ENCODE peak calls at places on chromosome 5, in seven cellular contexts. One of them, this sample, is unnamed.
A peak's percentile ranks its signal among the peaks of the same experiment; 100 is the strongest.

GRCh38 chr5:74648835-74649286 is 8.3 kb upstream of the ENC1 start:
- DNase-seq in CD8-positive, alpha-beta memory T cell: peak; percentile 45
- DNase-seq in ACHN: peak; percentile 55
- DNase-seq in activated CD8-positive, alpha-beta T cell treated with anti-CD3 and anti-CD28 coated beads for 36 hours: peak; percentile 43
- DNase-seq in activated naive CD4-positive, alpha-beta T cell: no peak
- DNase-seq in spleen: no peak
- DNase-seq in HT1080: peak; percentile 65
- DNase-seq in this sample: peak; percentile 74

GRCh38 chr5:139863361-139863760 is 67.8 kb downstream of the PSD2 start:
- DNase-seq in CD8-positive, alpha-beta memory T cell: no peak
- DNase-seq in activated CD8-positive, alpha-beta T cell treated with anti-CD3 and anti-CD28 coated beads for 36 hours: no peak
- DNase-seq in activated naive CD4-positive, alpha-beta T cell: no peak
- DNase-seq in HT1080: no peak
- DNase-seq in ACHN: no peak
- DNase-seq in spleen: no peak
- DNase-seq in this sample: no peak

GRCh38 chr5:113330533-113331200 is 104.1 kb downstream of the TSSK1B start:
- DNase-seq in ACHN: peak; percentile 55
- DNase-seq in activated naive CD4-positive, alpha-beta T cell: no peak
- DNase-seq in spleen: no peak
- DNase-seq in activated CD8-positive, alpha-beta T cell treated with anti-CD3 and anti-CD28 coated beads for 36 hours: no peak
- DNase-seq in HT1080: peak; percentile 57
- DNase-seq in CD8-positive, alpha-beta memory T cell: peak; percentile 60
- DNase-seq in this sample: peak; percentile 39

GRCh38 chr5:91910655-91911054 is 527.5 kb upstream of the ARRDC3 start:
- DNase-seq in CD8-positive, alpha-beta memory T cell: no peak
- DNase-seq in spleen: no peak
- DNase-seq in ACHN: no peak
- DNase-seq in activated CD8-positive, alpha-beta T cell treated with anti-CD3 and anti-CD28 coated beads for 36 hours: no peak
- DNase-seq in activated naive CD4-positive, alpha-beta T cell: no peak
- DNase-seq in HT1080: no peak
- DNase-seq in this sample: no peak

GRCh38 chr5:178392998-178393397 is 160.4 kb upstream of the PHYKPL start:
- DNase-seq in CD8-positive, alpha-beta memory T cell: no peak
- DNase-seq in activated CD8-positive, alpha-beta T cell treated with anti-CD3 and anti-CD28 coated beads for 36 hours: no peak
- DNase-seq in spleen: no peak
- DNase-seq in activated naive CD4-positive, alpha-beta T cell: no peak
- DNase-seq in HT1080: no peak
- DNase-seq in ACHN: no peak
- DNase-seq in this sample: peak; percentile 75

GRCh38 chr5:75331095-75332090 is 5.6 kb upstream of the HMGCR start:
- DNase-seq in activated naive CD4-positive, alpha-beta T cell: no peak
- DNase-seq in spleen: no peak
- DNase-seq in CD8-positive, alpha-beta memory T cell: no peak
- DNase-seq in ACHN: no peak
- DNase-seq in activated CD8-positive, alpha-beta T cell treated with anti-CD3 and anti-CD28 coated beads for 36 hours: no peak
- DNase-seq in HT1080: peak; percentile 23
- DNase-seq in this sample: no peak

GRCh38 chr5:141094481-141095262 is at the start of gene PCDHB2:
- DNase-seq in ACHN: peak; percentile 3
- DNase-seq in activated naive CD4-positive, alpha-beta T cell: no peak
- DNase-seq in HT1080: peak; percentile 24
- DNase-seq in activated CD8-positive, alpha-beta T cell treated with anti-CD3 and anti-CD28 coated beads for 36 hours: peak; percentile 25
- DNase-seq in spleen: no peak
- DNase-seq in CD8-positive, alpha-beta memory T cell: no peak
- DNase-seq in this sample: peak; percentile 61

GRCh38 chr5:34666392-34667080 is 10.4 kb downstream of the RAI14 start:
- DNase-seq in HT1080: no peak
- DNase-seq in activated naive CD4-positive, alpha-beta T cell: no peak
- DNase-seq in spleen: no peak
- DNase-seq in activated CD8-positive, alpha-beta T cell treated with anti-CD3 and anti-CD28 coated beads for 36 hours: no peak
- DNase-seq in CD8-positive, alpha-beta memory T cell: no peak
- DNase-seq in ACHN: no peak
- DNase-seq in this sample: no peak

GRCh38 chr5:55868846-55869245 is 17.7 kb downstream of the IL31RA start:
- DNase-seq in ACHN: peak; percentile 94
- DNase-seq in activated naive CD4-positive, alpha-beta T cell: no peak
- DNase-seq in spleen: no peak
- DNase-seq in CD8-positive, alpha-beta memory T cell: no peak
- DNase-seq in HT1080: peak; percentile 100
- DNase-seq in activated CD8-positive, alpha-beta T cell treated with anti-CD3 and anti-CD28 coated beads for 36 hours: peak; percentile 73
- DNase-seq in this sample: peak; percentile 94

GRCh38 chr5:1785984-1786383 is 13.7 kb downstream of the MRPL36 start:
- DNase-seq in activated CD8-positive, alpha-beta T cell treated with anti-CD3 and anti-CD28 coated beads for 36 hours: no peak
- DNase-seq in ACHN: no peak
- DNase-seq in spleen: peak; percentile 61
- DNase-seq in activated naive CD4-positive, alpha-beta T cell: no peak
- DNase-seq in CD8-positive, alpha-beta memory T cell: no peak
- DNase-seq in HT1080: no peak
- DNase-seq in this sample: no peak

GRCh38 chr5:38830521-38831051 is 15.2 kb upstream of the OSMR start:
- DNase-seq in CD8-positive, alpha-beta memory T cell: no peak
- DNase-seq in ACHN: no peak
- DNase-seq in spleen: no peak
- DNase-seq in activated naive CD4-positive, alpha-beta T cell: no peak
- DNase-seq in activated CD8-positive, alpha-beta T cell treated with anti-CD3 and anti-CD28 coated beads for 36 hours: no peak
- DNase-seq in HT1080: peak; percentile 59
- DNase-seq in this sample: no peak

GRCh38 chr5:124659798-124660197 is 86.6 kb downstream of the ZNF608 start:
- DNase-seq in activated CD8-positive, alpha-beta T cell treated with anti-CD3 and anti-CD28 coated beads for 36 hours: no peak
- DNase-seq in spleen: no peak
- DNase-seq in CD8-positive, alpha-beta memory T cell: no peak
- DNase-seq in ACHN: peak; percentile 70
- DNase-seq in HT1080: no peak
- DNase-seq in activated naive CD4-positive, alpha-beta T cell: no peak
- DNase-seq in this sample: no peak

GRCh38 chr5:151082274-151082902 is 1.6 kb upstream of the TNIP1 start:
- DNase-seq in ACHN: peak; percentile 51
- DNase-seq in activated CD8-positive, alpha-beta T cell treated with anti-CD3 and anti-CD28 coated beads for 36 hours: no peak
- DNase-seq in spleen: peak; percentile 59
- DNase-seq in activated naive CD4-positive, alpha-beta T cell: no peak
- DNase-seq in HT1080: no peak
- DNase-seq in CD8-positive, alpha-beta memory T cell: no peak
- DNase-seq in this sample: peak; percentile 32

GRCh38 chr5:33340195-33340594 is 100.6 kb upstream of the TARS1 start:
- DNase-seq in HT1080: no peak
- DNase-seq in spleen: no peak
- DNase-seq in CD8-positive, alpha-beta memory T cell: no peak
- DNase-seq in ACHN: no peak
- DNase-seq in activated naive CD4-positive, alpha-beta T cell: no peak
- DNase-seq in activated CD8-positive, alpha-beta T cell treated with anti-CD3 and anti-CD28 coated beads for 36 hours: no peak
- DNase-seq in this sample: no peak

GRCh38 chr5:153158608-153159007 is 331.9 kb upstream of the GRIA1 start:
- DNase-seq in activated CD8-positive, alpha-beta T cell treated with anti-CD3 and anti-CD28 coated beads for 36 hours: no peak
- DNase-seq in CD8-positive, alpha-beta memory T cell: no peak
- DNase-seq in ACHN: no peak
- DNase-seq in HT1080: peak; percentile 47
- DNase-seq in activated naive CD4-positive, alpha-beta T cell: no peak
- DNase-seq in spleen: no peak
- DNase-seq in this sample: no peak

GRCh38 chr5:35736280-35736679 is 118.6 kb downstream of the SPEF2 start:
- DNase-seq in ACHN: no peak
- DNase-seq in spleen: no peak
- DNase-seq in activated naive CD4-positive, alpha-beta T cell: no peak
- DNase-seq in CD8-positive, alpha-beta memory T cell: no peak
- DNase-seq in activated CD8-positive, alpha-beta T cell treated with anti-CD3 and anti-CD28 coated beads for 36 hours: peak; percentile 87
- DNase-seq in HT1080: peak; percentile 6
- DNase-seq in this sample: no peak

GRCh38 chr5:138601444-138601843 is 26.2 kb upstream of the HSPA9 start:
- DNase-seq in activated CD8-positive, alpha-beta T cell treated with anti-CD3 and anti-CD28 coated beads for 36 hours: no peak
- DNase-seq in spleen: no peak
- DNase-seq in activated naive CD4-positive, alpha-beta T cell: no peak
- DNase-seq in ACHN: peak; percentile 52
- DNase-seq in HT1080: peak; percentile 61
- DNase-seq in CD8-positive, alpha-beta memory T cell: no peak
- DNase-seq in this sample: peak; percentile 67

GRCh38 chr5:175693746-175694145 is 35.9 kb downstream of the HRH2 start:
- DNase-seq in activated CD8-positive, alpha-beta T cell treated with anti-CD3 and anti-CD28 coated beads for 36 hours: no peak
- DNase-seq in CD8-positive, alpha-beta memory T cell: no peak
- DNase-seq in HT1080: no peak
- DNase-seq in spleen: peak; percentile 47
- DNase-seq in ACHN: no peak
- DNase-seq in activated naive CD4-positive, alpha-beta T cell: no peak
- DNase-seq in this sample: peak; percentile 69

GRCh38 chr5:173246135-173246495 is 11.1 kb upstream of the NKX2-5 start:
- DNase-seq in activated naive CD4-positive, alpha-beta T cell: no peak
- DNase-seq in spleen: peak; percentile 38
- DNase-seq in CD8-positive, alpha-beta memory T cell: no peak
- DNase-seq in activated CD8-positive, alpha-beta T cell treated with anti-CD3 and anti-CD28 coated beads for 36 hours: no peak
- DNase-seq in HT1080: no peak
- DNase-seq in ACHN: no peak
- DNase-seq in this sample: no peak